ENCODE peak calls at places on chromosomes 5 and 9, in four cellular contexts. One of them, this sample, is unnamed. For H4K20me1, the result is how much of the 10 kb centered on the place peaks cover.

GRCh38 chr9:87197349-87198130 is 250.2 kb upstream of the GAS1 start:
- DNase-seq in fibroblast of lung: no peak
- DNase-seq in GM23338: no peak
- DNase-seq in astrocyte: no peak
- DNase-seq in this sample: no peak

GRCh38 chr9:22447607-22448305 is 1.1 kb downstream of the DMRTA1 start:
- DNase-seq in fibroblast of lung: no peak
- DNase-seq in GM23338: peak
- DNase-seq in astrocyte: no peak
- DNase-seq in this sample: no peak

GRCh38 chr5:78916044-78916443 is 69.1 kb downstream of the ARSB start:
- DNase-seq in fibroblast of lung: no peak
- DNase-seq in GM23338: no peak
- DNase-seq in astrocyte: no peak
- DNase-seq in this sample: no peak

GRCh38 chr5:51326844-51327243 is 56.4 kb upstream of the ISL1 start:
- DNase-seq in fibroblast of lung: no peak
- DNase-seq in GM23338: no peak
- DNase-seq in astrocyte: no peak
- DNase-seq in this sample: no peak

GRCh38 chr5:36392818-36393217 is 91.1 kb upstream of the RANBP3L start:
- DNase-seq in fibroblast of lung: peak
- DNase-seq in GM23338: no peak
- DNase-seq in astrocyte: peak
- DNase-seq in this sample: no peak

GRCh38 chr9:22240619-22241018 is 206.0 kb upstream of the DMRTA1 start:
- DNase-seq in fibroblast of lung: peak
- DNase-seq in GM23338: no peak
- DNase-seq in astrocyte: peak
- DNase-seq in this sample: peak

GRCh38 chr9:124309665-124310064 is 51.9 kb downstream of the NEK6 start:
- DNase-seq in fibroblast of lung: peak
- DNase-seq in GM23338: peak
- DNase-seq in astrocyte: peak
- DNase-seq in this sample: no peak

GRCh38 chr5:149271195-149271716 is 403 bp upstream of the AFAP1L1 start:
- DNase-seq in fibroblast of lung: no peak
- DNase-seq in GM23338: peak
- DNase-seq in astrocyte: no peak
- DNase-seq in this sample: no peak

GRCh38 chr5:116084891-116085715 is at the start of gene COMMD10:
- DNase-seq in fibroblast of lung: peak
- DNase-seq in GM23338: peak
- DNase-seq in astrocyte: peak
- DNase-seq in this sample: peak

GRCh38 chr5:127089206-127089605 is 15.9 kb upstream of the C5orf63 start:
- DNase-seq in fibroblast of lung: peak
- DNase-seq in GM23338: no peak
- DNase-seq in astrocyte: peak
- DNase-seq in this sample: no peak

GRCh38 chr5:124330595-124330994 is 415.8 kb downstream of the ZNF608 start:
- DNase-seq in fibroblast of lung: no peak
- DNase-seq in GM23338: no peak
- DNase-seq in astrocyte: peak
- DNase-seq in this sample: no peak

GRCh38 chr5:98940586-98940985 is 11.8 kb upstream of the CHD1 start:
- DNase-seq in fibroblast of lung: peak
- DNase-seq in GM23338: peak
- DNase-seq in astrocyte: peak
- DNase-seq in this sample: no peak

GRCh38 chr9:12876872-12877271 is 102.1 kb downstream of the LURAP1L start:
- DNase-seq in fibroblast of lung: no peak
- DNase-seq in GM23338: no peak
- DNase-seq in astrocyte: no peak
- DNase-seq in this sample: no peak

GRCh38 chr9:96109718-96110351 is 192.1 kb downstream of the HSD17B3 start:
- DNase-seq in fibroblast of lung: peak
- DNase-seq in GM23338: no peak
- DNase-seq in astrocyte: peak
- DNase-seq in this sample: no peak

GRCh38 chr5:178415353-178415752 is 174.8 kb downstream of the COL23A1 start:
- DNase-seq in fibroblast of lung: no peak
- DNase-seq in GM23338: no peak
- DNase-seq in astrocyte: no peak
- DNase-seq in this sample: no peak

GRCh38 chr9:69955536-69956355 is 87.9 kb upstream of the MAMDC2 start:
- DNase-seq in fibroblast of lung: no peak
- DNase-seq in GM23338: no peak
- DNase-seq in astrocyte: no peak
- DNase-seq in this sample: no peak

GRCh38 chr9:108603141-108603540 is 252.6 kb downstream of the ACTL7B start:
- DNase-seq in fibroblast of lung: no peak
- DNase-seq in GM23338: no peak
- DNase-seq in astrocyte: no peak
- DNase-seq in this sample: no peak

GRCh38 chr5:150515446-150515845 is 7.5 kb downstream of the NDST1 start:
- DNase-seq in fibroblast of lung: peak
- DNase-seq in GM23338: no peak
- DNase-seq in astrocyte: peak
- DNase-seq in this sample: no peak

GRCh38 chr5:58855851-58856739 is 273.2 kb downstream of the RAB3C start:
- DNase-seq in fibroblast of lung: no peak
- DNase-seq in GM23338: no peak
- DNase-seq in astrocyte: no peak
- DNase-seq in this sample: no peak

DNA sequence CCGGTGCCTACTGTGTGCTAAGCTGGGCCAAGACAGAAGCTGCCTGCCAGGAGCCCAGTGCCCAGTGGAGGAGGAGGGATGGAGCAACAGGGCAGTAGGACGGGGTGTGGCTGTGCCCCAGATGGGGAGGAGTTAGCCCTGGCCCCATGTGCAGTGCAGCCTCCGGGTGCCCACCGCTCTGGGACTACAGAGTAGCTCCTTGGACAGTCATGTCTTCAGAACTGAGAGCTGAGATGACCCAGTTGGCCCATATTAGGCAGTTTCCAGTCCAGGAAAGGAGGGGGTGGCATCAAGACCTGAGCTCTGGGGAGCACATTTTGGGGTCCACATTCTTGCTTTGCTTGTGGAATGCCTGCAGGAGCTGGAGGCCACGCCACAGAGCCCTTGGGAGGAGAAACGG is 46.6 kb upstream of the FCN1 start:
- DNase-seq in fibroblast of lung: no peak
- DNase-seq in GM23338: no peak
- DNase-seq in astrocyte: no peak
- DNase-seq in this sample: no peak
- H4K20me1 ChIP-seq in fibroblast of lung: under half
- H4K20me1 ChIP-seq in GM23338: under half
- H4K20me1 ChIP-seq in astrocyte: under half
- H4K20me1 ChIP-seq in this sample: under half

GRCh38 chr5:15008911-15009310 is 137.3 kb upstream of the ANKH start:
- DNase-seq in fibroblast of lung: no peak
- DNase-seq in GM23338: no peak
- DNase-seq in astrocyte: peak
- DNase-seq in this sample: no peak
- H3K27ac ChIP-seq in fibroblast of lung: peak
- H3K27ac ChIP-seq in GM23338: no peak
- H3K27ac ChIP-seq in astrocyte: peak
- H3K27ac ChIP-seq in this sample: no peak

GRCh38 chr5:139298242-139298641 is 4.7 kb downstream of the MATR3 start:
- DNase-seq in fibroblast of lung: no peak
- DNase-seq in GM23338: no peak
- DNase-seq in astrocyte: no peak
- DNase-seq in this sample: no peak
- H4K20me1 ChIP-seq in fibroblast of lung: under half
- H4K20me1 ChIP-seq in GM23338: half or more
- H4K20me1 ChIP-seq in astrocyte: half or more
- H4K20me1 ChIP-seq in this sample: half or more

GRCh38 chr9:136394312-136395305 is 5.4 kb downstream of the SNAPC4 start:
- DNase-seq in fibroblast of lung: no peak
- DNase-seq in GM23338: no peak
- DNase-seq in astrocyte: no peak
- DNase-seq in this sample: no peak

GRCh38 chr9:136393531-136393930 is 6.4 kb downstream of the SNAPC4 start:
- DNase-seq in fibroblast of lung: no peak
- DNase-seq in GM23338: no peak
- DNase-seq in astrocyte: no peak
- DNase-seq in this sample: no peak

GRCh38 chr9:136395345-136396218 is 4.4 kb downstream of the SNAPC4 start:
- DNase-seq in fibroblast of lung: no peak
- DNase-seq in GM23338: no peak
- DNase-seq in astrocyte: no peak
- DNase-seq in this sample: no peak

GRCh38 chr9:136391737-136392537 is 8.0 kb downstream of the SNAPC4 start:
- DNase-seq in fibroblast of lung: no peak
- DNase-seq in GM23338: no peak
- DNase-seq in astrocyte: no peak
- DNase-seq in this sample: no peak

DNA sequence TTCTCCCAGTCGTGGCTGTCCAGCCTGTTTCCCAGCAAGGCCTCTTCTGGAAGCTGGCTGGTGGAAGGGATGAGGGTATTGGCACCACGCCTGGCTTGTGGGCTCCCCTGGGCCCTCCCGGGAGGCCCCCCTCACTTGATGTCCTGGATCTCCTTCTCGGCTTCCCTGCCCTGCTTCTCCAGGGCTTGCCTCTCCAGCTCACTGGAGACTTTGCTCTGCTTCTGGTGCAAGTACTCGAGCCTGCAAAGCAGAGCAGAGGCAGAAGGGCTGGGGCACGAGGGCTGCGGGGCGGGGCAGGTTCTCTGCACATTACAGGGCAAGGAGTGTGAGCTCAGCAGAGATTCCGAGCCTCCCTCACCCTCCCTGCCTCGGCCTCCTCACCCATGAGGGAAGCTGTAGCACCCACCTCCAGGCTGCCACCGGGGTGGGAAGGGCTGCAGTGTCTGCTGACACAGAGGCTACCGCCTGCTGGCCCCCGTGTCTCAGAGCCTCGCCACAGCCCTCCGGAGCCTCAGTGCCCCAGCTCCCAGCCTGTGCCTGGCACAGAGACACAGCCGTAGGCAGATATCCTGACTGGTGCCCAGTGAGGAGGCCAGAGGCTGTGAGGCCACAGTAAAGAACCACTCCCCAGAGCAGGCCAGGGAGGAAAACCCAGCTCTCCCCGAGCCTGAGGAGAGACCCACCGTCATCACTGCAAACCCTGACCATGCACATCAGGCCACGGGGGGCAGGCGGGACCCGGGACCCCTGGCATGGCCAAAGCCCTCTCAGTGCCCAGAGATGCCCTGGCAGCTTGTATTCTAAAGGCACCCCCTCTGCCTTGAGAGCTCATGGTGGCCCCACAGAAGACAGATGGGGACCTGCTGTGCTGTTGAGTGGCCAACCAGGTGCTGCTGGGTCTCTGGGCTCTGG is 7.2 kb downstream of the SNAPC4 start:
- DNase-seq in fibroblast of lung: no peak
- DNase-seq in GM23338: no peak
- DNase-seq in astrocyte: no peak
- DNase-seq in this sample: no peak
- H3K27ac ChIP-seq in fibroblast of lung: no peak
- H3K27ac ChIP-seq in GM23338: no peak
- H3K27ac ChIP-seq in astrocyte: no peak
- H3K27ac ChIP-seq in this sample: no peak

GRCh38 chr9:132200706-132201105 is 38.8 kb downstream of the NTNG2 start:
- DNase-seq in fibroblast of lung: no peak
- DNase-seq in GM23338: no peak
- DNase-seq in astrocyte: no peak
- DNase-seq in this sample: no peak
- H4K20me1 ChIP-seq in fibroblast of lung: under half
- H4K20me1 ChIP-seq in GM23338: under half
- H4K20me1 ChIP-seq in astrocyte: under half
- H4K20me1 ChIP-seq in this sample: under half

DNA sequence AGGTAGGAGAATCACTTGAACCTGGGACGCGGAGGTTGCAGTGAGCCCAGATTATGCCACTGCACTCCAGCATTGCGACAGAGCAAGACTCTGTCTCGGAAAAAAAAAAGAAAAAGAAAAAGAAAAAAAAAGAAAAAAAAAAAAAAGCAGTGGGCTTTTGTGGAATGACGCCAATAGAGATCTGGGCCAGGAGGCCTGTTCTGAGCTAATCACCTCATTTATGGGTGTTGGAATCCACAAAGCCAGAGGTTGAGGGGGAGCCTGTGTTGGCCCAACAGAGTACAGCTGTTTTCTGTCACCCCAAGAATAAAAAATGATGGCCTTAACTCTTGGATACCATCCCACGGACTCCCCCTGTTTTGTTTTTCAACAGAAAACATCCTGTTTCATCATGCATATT is 18.5 kb downstream of the OSTF1 start:
- DNase-seq in fibroblast of lung: peak
- DNase-seq in GM23338: no peak
- DNase-seq in astrocyte: no peak
- DNase-seq in this sample: no peak
- H3K27ac ChIP-seq in fibroblast of lung: peak
- H3K27ac ChIP-seq in GM23338: no peak
- H3K27ac ChIP-seq in astrocyte: no peak
- H3K27ac ChIP-seq in this sample: no peak

This sample was measured in Karpas-422.